ENCODE peak calls at places on chromosomes 4 and X, in five cellular contexts. One of them, this sample, is unnamed.

GRCh38 chr4:95409127-95409526 is 139.6 kb downstream of the UNC5C start:
- DNase-seq in retina: no peak
- DNase-seq in amygdala: no peak
- DNase-seq in putamen: no peak
- DNase-seq in OCI-M1: no peak
- DNase-seq in this sample: no peak

GRCh38 chr4:85510632-85510984 is 35.7 kb downstream of the ARHGAP24 start:
- DNase-seq in retina: no peak
- DNase-seq in amygdala: no peak
- DNase-seq in putamen: no peak
- DNase-seq in OCI-M1: no peak
- DNase-seq in this sample: no peak

GRCh38 chr4:10013722-10014121 is 7.6 kb downstream of the SLC2A9 start:
- DNase-seq in retina: no peak
- DNase-seq in amygdala: no peak
- DNase-seq in putamen: no peak
- DNase-seq in OCI-M1: peak; percentile 77
- DNase-seq in this sample: peak; percentile 27

GRCh38 chr4:78644744-78645330 is 93.3 kb downstream of the ANXA3 start:
- DNase-seq in retina: no peak
- DNase-seq in amygdala: no peak
- DNase-seq in putamen: no peak
- DNase-seq in OCI-M1: peak; percentile 92
- DNase-seq in this sample: no peak

GRCh38 chrX:57178605-57179004 is 41.4 kb upstream of the SPIN2A start:
- DNase-seq in retina: no peak
- DNase-seq in amygdala: no peak
- DNase-seq in putamen: no peak
- DNase-seq in OCI-M1: no peak
- DNase-seq in this sample: no peak

GRCh38 chr4:21882050-21882839 is 66.3 kb downstream of the KCNIP4 start:
- DNase-seq in retina: no peak
- DNase-seq in amygdala: no peak
- DNase-seq in putamen: no peak
- DNase-seq in OCI-M1: no peak
- DNase-seq in this sample: no peak

GRCh38 chr4:98433608-98434198 is 172.5 kb downstream of the RAP1GDS1 start:
- DNase-seq in retina: no peak
- DNase-seq in amygdala: no peak
- DNase-seq in putamen: no peak
- DNase-seq in OCI-M1: no peak
- DNase-seq in this sample: no peak

GRCh38 chrX:10240918-10241317 is 84.1 kb downstream of the CLCN4 start:
- DNase-seq in retina: no peak
- DNase-seq in amygdala: no peak
- DNase-seq in putamen: no peak
- DNase-seq in OCI-M1: no peak
- DNase-seq in this sample: no peak

GRCh38 chr4:107863850-107864371 is 39.2 kb downstream of the SGMS2 start:
- DNase-seq in retina: no peak
- DNase-seq in amygdala: no peak
- DNase-seq in putamen: no peak
- DNase-seq in OCI-M1: peak; percentile 21
- DNase-seq in this sample: no peak

GRCh38 chrX:111511477-111511876 is at the start of gene SERTM2:
- DNase-seq in retina: no peak
- DNase-seq in amygdala: no peak
- DNase-seq in putamen: no peak
- DNase-seq in OCI-M1: peak; percentile 89
- DNase-seq in this sample: no peak

GRCh38 chr4:101259876-101260275 is 87.5 kb downstream of the PPP3CA start:
- DNase-seq in retina: no peak
- DNase-seq in amygdala: no peak
- DNase-seq in putamen: no peak
- DNase-seq in OCI-M1: no peak
- DNase-seq in this sample: no peak

GRCh38 chr4:82372874-82373815 is 646 bp downstream of the HNRNPD start:
- DNase-seq in retina: peak; percentile 80
- DNase-seq in amygdala: peak; percentile 2
- DNase-seq in putamen: peak; percentile 57
- DNase-seq in OCI-M1: peak; percentile 85
- DNase-seq in this sample: peak; percentile 72

GRCh38 chr4:118224239-118224829 is 128.5 kb downstream of the PRSS12 start:
- DNase-seq in retina: peak; percentile 56
- DNase-seq in amygdala: no peak
- DNase-seq in putamen: peak; percentile 31
- DNase-seq in OCI-M1: peak; percentile 73
- DNase-seq in this sample: no peak

GRCh38 chrX:67546496-67547423 is 2.9 kb downstream of the AR start:
- DNase-seq in retina: peak; percentile 28
- DNase-seq in amygdala: no peak
- DNase-seq in putamen: no peak
- DNase-seq in OCI-M1: no peak
- DNase-seq in this sample: no peak

GRCh38 chr4:52966172-52966571 is 104.1 kb downstream of the RASL11B start:
- DNase-seq in retina: no peak
- DNase-seq in amygdala: no peak
- DNase-seq in putamen: no peak
- DNase-seq in OCI-M1: no peak
- DNase-seq in this sample: no peak

GRCh38 chr4:74038161-74039064 is at the start of gene CXCL3:
- DNase-seq in retina: peak; percentile 91
- DNase-seq in amygdala: peak; percentile 6
- DNase-seq in putamen: no peak
- DNase-seq in OCI-M1: peak; percentile 87
- DNase-seq in this sample: peak; percentile 10

GRCh38 chrX:136171420-136171819 is 24.1 kb downstream of the FHL1 start:
- DNase-seq in retina: no peak
- DNase-seq in amygdala: no peak
- DNase-seq in putamen: no peak
- DNase-seq in OCI-M1: no peak
- DNase-seq in this sample: no peak

GRCh38 chr4:64341711-64342110 is 67.5 kb downstream of the TECRL start:
- DNase-seq in retina: no peak
- DNase-seq in amygdala: no peak
- DNase-seq in putamen: no peak
- DNase-seq in OCI-M1: no peak
- DNase-seq in this sample: no peak

GRCh38 chrX:65451663-65452062 is 82.9 kb downstream of the LAS1L start:
- DNase-seq in retina: no peak
- DNase-seq in amygdala: no peak
- DNase-seq in putamen: no peak
- DNase-seq in OCI-M1: peak; percentile 64
- DNase-seq in this sample: no peak

GRCh38 chrX:119407681-119408080 is 8.5 kb downstream of the SLC25A43 start:
- DNase-seq in retina: no peak
- DNase-seq in amygdala: no peak
- DNase-seq in putamen: no peak
- DNase-seq in OCI-M1: no peak
- DNase-seq in this sample: no peak

GRCh38 chr4:169922632-169923276 is 103.4 kb downstream of the MFAP3L start:
- DNase-seq in retina: no peak
- DNase-seq in amygdala: no peak
- DNase-seq in putamen: no peak
- DNase-seq in OCI-M1: no peak
- DNase-seq in this sample: no peak

GRCh38 chrX:312621-313331 is 5.8 kb downstream of the GTPBP6 start:
- DNase-seq in retina: no peak
- DNase-seq in amygdala: no peak
- DNase-seq in putamen: peak; percentile 28
- DNase-seq in OCI-M1: no peak
- DNase-seq in this sample: no peak

GRCh38 chrX:118702741-118703140 is 24.7 kb upstream of the IL13RA1 start:
- DNase-seq in retina: no peak
- DNase-seq in amygdala: no peak
- DNase-seq in putamen: no peak
- DNase-seq in OCI-M1: no peak
- DNase-seq in this sample: no peak

GRCh38 chrX:21798677-21799219 is 40.7 kb upstream of the MBTPS2 start:
- DNase-seq in retina: no peak
- DNase-seq in amygdala: no peak
- DNase-seq in putamen: no peak
- DNase-seq in OCI-M1: no peak
- DNase-seq in this sample: no peak

GRCh38 chrX:120367390-120368100 is 5.7 kb downstream of the ATP1B4 start:
- DNase-seq in retina: no peak
- DNase-seq in amygdala: no peak
- DNase-seq in putamen: no peak
- DNase-seq in OCI-M1: no peak
- DNase-seq in this sample: no peak

GRCh38 chr4:45363931-45364330 is 637.6 kb upstream of the GNPDA2 start:
- DNase-seq in retina: no peak
- DNase-seq in amygdala: no peak
- DNase-seq in putamen: no peak
- DNase-seq in OCI-M1: no peak
- DNase-seq in this sample: no peak

GRCh38 chr4:169410839-169411770 is 140.3 kb upstream of the SH3RF1 start:
- DNase-seq in retina: no peak
- DNase-seq in amygdala: no peak
- DNase-seq in putamen: no peak
- DNase-seq in OCI-M1: peak; percentile 92
- DNase-seq in this sample: peak; percentile 14

GRCh38 chr4:161320377-161320776 is 843.4 kb downstream of the FSTL5 start:
- DNase-seq in retina: peak; percentile 11
- DNase-seq in amygdala: no peak
- DNase-seq in putamen: no peak
- DNase-seq in OCI-M1: peak; percentile 77
- DNase-seq in this sample: no peak

GRCh38 chr4:163542275-163542674 is 47.8 kb downstream of the TMA16 start:
- DNase-seq in retina: no peak
- DNase-seq in amygdala: no peak
- DNase-seq in putamen: no peak
- DNase-seq in OCI-M1: no peak
- DNase-seq in this sample: no peak

GRCh38 chr4:142944565-142944964 is 98.5 kb upstream of the INPP4B start:
- DNase-seq in retina: no peak
- DNase-seq in amygdala: no peak
- DNase-seq in putamen: no peak
- DNase-seq in OCI-M1: no peak
- DNase-seq in this sample: no peak

GRCh38 chrX:110851780-110852179 is 56.2 kb upstream of the CHRDL1 start:
- DNase-seq in retina: no peak
- DNase-seq in amygdala: no peak
- DNase-seq in putamen: no peak
- DNase-seq in OCI-M1: peak; percentile 3
- DNase-seq in this sample: no peak

GRCh38 chrX:13001961-13002671 is 27.2 kb downstream of the TMSB4X start:
- DNase-seq in retina: no peak
- DNase-seq in amygdala: no peak
- DNase-seq in putamen: no peak
- DNase-seq in OCI-M1: no peak
- DNase-seq in this sample: no peak

GRCh38 chr4:20195071-20195885 is 56.4 kb upstream of the SLIT2 start:
- DNase-seq in retina: no peak
- DNase-seq in amygdala: no peak
- DNase-seq in putamen: no peak
- DNase-seq in OCI-M1: no peak
- DNase-seq in this sample: no peak

GRCh38 chr4:65665951-65666523 is 4.3 kb downstream of the EPHA5 start:
- DNase-seq in retina: peak; percentile 72
- DNase-seq in amygdala: no peak
- DNase-seq in putamen: no peak
- DNase-seq in OCI-M1: no peak
- DNase-seq in this sample: no peak

GRCh38 chrX:41732260-41732659 is 8.3 kb downstream of the GPR82 start:
- DNase-seq in retina: no peak
- DNase-seq in amygdala: no peak
- DNase-seq in putamen: no peak
- DNase-seq in OCI-M1: no peak
- DNase-seq in this sample: no peak

GRCh38 chr4:41257257-41257900 is 651 bp downstream of the UCHL1 start:
- DNase-seq in retina: peak; percentile 62
- DNase-seq in amygdala: peak; percentile 5
- DNase-seq in putamen: peak; percentile 53
- DNase-seq in OCI-M1: no peak
- DNase-seq in this sample: peak; percentile 30

GRCh38 chr4:8307714-8308113 is 38.2 kb downstream of the HTRA3 start:
- DNase-seq in retina: no peak
- DNase-seq in amygdala: no peak
- DNase-seq in putamen: no peak
- DNase-seq in OCI-M1: no peak
- DNase-seq in this sample: no peak

GRCh38 chr4:154602404-154603020 is 9.9 kb downstream of the FGG start:
- DNase-seq in retina: no peak
- DNase-seq in amygdala: no peak
- DNase-seq in putamen: no peak
- DNase-seq in OCI-M1: no peak
- DNase-seq in this sample: no peak